ENCODE peak calls at places on chromosomes 16 and 17, in eight cellular contexts. U is effector memory CD4-positive, alpha-beta T cell; V is cardiac septum; D is activated naive CD8-positive, alpha-beta T cell treated with anti-CD3 and anti-CD28 coated beads, Interleukin-2, amount 50 U/mL, for 24 hours; T is GM04503; F is stimulated activated naive CD4-positive, alpha-beta T cell; E is stimulated activated CD4-positive, alpha-beta T cell treated with anti-CD3 and anti-CD28 coated beads, Interleukin-1b, Interleukin-23, amount 100 ng/mL, for 48 hours; J is upper lobe of right lung. A is an unnamed sample.

GRCh38 chr16:4933871-4934395 is 3.0 kb downstream of the PPL start:
- DNase-seq in U (no peak), V (no peak), D (no peak), T (no peak), F (no peak), E (no peak), J (no peak), A (no peak)

GRCh38 chr16:11201498-11202259 is 54.3 kb downstream of the SOCS1 start:
- DNase-seq in U (no peak), V (no peak), D (no peak), T (peak), F (no peak), E (peak), J (no peak), A (peak)

GRCh38 chr16:35711435-35711834 is 2252.0 kb downstream of the TP53TG3F start:
- DNase-seq in U (no peak), V (peak), D (no peak), T (no peak), F (no peak), E (no peak), J (no peak), A (no peak)

GRCh38 chr16:56742030-56742984 is 12.4 kb downstream of the NUP93 start:
- DNase-seq in U (no peak), V (no peak), D (no peak), T (peak), F (no peak), E (no peak), J (no peak), A (peak)

GRCh38 chr16:88074041-88074440 is 122.8 kb downstream of the BANP start:
- DNase-seq in U (no peak), V (no peak), D (no peak), T (no peak), F (no peak), E (no peak), J (no peak), A (no peak)

GRCh38 chr17:10772425-10773380 is 31.2 kb downstream of the TMEM238L start:
- DNase-seq in U (no peak), V (peak), D (peak), T (no peak), F (no peak), E (peak), J (no peak), A (no peak)

GRCh38 chr16:29198731-29199521 is 207.6 kb downstream of the NPIPB11 start:
- DNase-seq in U (no peak), V (peak), D (no peak), T (no peak), F (no peak), E (no peak), J (peak), A (no peak)

GRCh38 chr17:45020354-45021138 is 30.9 kb downstream of the DCAKD start:
- DNase-seq in U (no peak), V (no peak), D (no peak), T (no peak), F (no peak), E (no peak), J (no peak), A (no peak)

GRCh38 chr16:3274490-3274889 is 8.8 kb upstream of the ZNF263 start:
- DNase-seq in U (no peak), V (no peak), D (no peak), T (no peak), F (no peak), E (no peak), J (no peak), A (no peak)

GRCh38 chr17:27746881-27747280 is 53.4 kb downstream of the NOS2 start:
- DNase-seq in U (no peak), V (peak), D (no peak), T (no peak), F (no peak), E (no peak), J (no peak), A (no peak)

GRCh38 chr16:22192261-22193133 is 13.6 kb upstream of the EEF2K start:
- DNase-seq in U (peak), V (peak), D (peak), T (peak), F (peak), E (peak), J (peak), A (peak)

GRCh38 chr17:67027031-67027628 is 17.2 kb upstream of the CACNG1 start:
- DNase-seq in U (no peak), V (no peak), D (no peak), T (no peak), F (no peak), E (no peak), J (peak), A (no peak)

GRCh38 chr16:89920723-89921122 is 2.1 kb downstream of the MC1R start:
- DNase-seq in U (no peak), V (no peak), D (no peak), T (no peak), F (no peak), E (no peak), J (no peak), A (no peak)

GRCh38 chr17:66711936-66712335 is 123.0 kb upstream of the CACNG5 start:
- DNase-seq in U (no peak), V (no peak), D (no peak), T (no peak), F (no peak), E (no peak), J (peak), A (no peak)

GRCh38 chr16:90046971-90047713 is 27.9 kb upstream of the DBNDD1 start:
- DNase-seq in U (no peak), V (no peak), D (no peak), T (no peak), F (no peak), E (no peak), J (peak), A (no peak)